ENCODE peak calls at places on chromosome 12, in five cellular contexts. U is mesenchymal stem cell, V is tibial nerve, L is aorta, G is mammary epithelial cell. X is an unnamed sample.

GRCh38 chr12:60148831-60149230 is 553.0 kb downstream of the SLC16A7 start:
- DNase-seq in U (peak; percentile 58), V (no peak), L (no peak), G (peak; percentile 92), X (no peak)

GRCh38 chr12:116426391-116427136 is 132.6 kb upstream of the MAP1LC3B2 start:
- DNase-seq in U (peak; percentile 97), V (peak; percentile 24), L (peak; percentile 86), G (peak; percentile 91), X (no peak)

GRCh38 chr12:105369014-105369413 is 38.5 kb downstream of the C12orf75 start:
- DNase-seq in U (peak; percentile 48), V (no peak), L (no peak), G (peak; percentile 45), X (no peak)

GRCh38 chr12:69392146-69392928 is 32.8 kb downstream of the YEATS4 start:
- DNase-seq in U (no peak), V (no peak), L (no peak), G (peak; percentile 14), X (no peak)

GRCh38 chr12:103697912-103698751 is 111.1 kb downstream of the STAB2 start:
- DNase-seq in U (no peak), V (no peak), L (no peak), G (no peak), X (no peak)

GRCh38 chr12:4045433-4045760 is 172.2 kb upstream of the PARP11 start:
- DNase-seq in U (no peak), V (no peak), L (no peak), G (no peak), X (no peak)

GRCh38 chr12:95859947-95860850 is 1.4 kb downstream of the SNRPF start:
- DNase-seq in U (no peak), V (no peak), L (no peak), G (peak; percentile 4), X (no peak)

GRCh38 chr12:25694072-25694471 is 141.0 kb upstream of the LMNTD1 start:
- DNase-seq in U (peak; percentile 95), V (peak; percentile 38), L (no peak), G (peak; percentile 96), X (no peak)

GRCh38 chr12:89636776-89637160 is 71.9 kb downstream of the ATP2B1 start:
- DNase-seq in U (no peak), V (no peak), L (no peak), G (peak; percentile 7), X (no peak)

GRCh38 chr12:88802307-88802706 is 222.0 kb upstream of the KITLG start:
- DNase-seq in U (no peak), V (no peak), L (no peak), G (no peak), X (no peak)

GRCh38 chr12:15978431-15978950 is 67.4 kb downstream of the DERA start:
- DNase-seq in U (peak; percentile 55), V (no peak), L (no peak), G (peak; percentile 19), X (no peak)
- H3K27ac ChIP-seq in U (peak overlapping the region; percentile 97), V (no peak overlapping the region), L (no peak overlapping the region), G (no peak overlapping the region), X (no peak overlapping the region)

GRCh38 chr12:49645151-49646039 is 22.0 kb downstream of the PRPF40B start:
- DNase-seq in U (no peak), V (no peak), L (no peak), G (no peak), X (no peak)
- H3K36me3 ChIP-seq in U (peaks cover 87% of the 10 kb centered on the region), V (peaks cover under 1% of the 10 kb centered on the region), L (peaks cover 8% of the 10 kb centered on the region), G (peaks cover 3% of the 10 kb centered on the region), X (no peaks in the 10 kb centered on the region)

GRCh38 chr12:100987552-100988277 is 193.1 kb downstream of the ANO4 start:
- DNase-seq in U (peak; percentile 60), V (no peak), L (peak; percentile 59), G (peak; percentile 48), X (peak; percentile 75)
- H3K27ac ChIP-seq in U (peak overlapping the region; percentile 12), V (no peak overlapping the region), L (no peak overlapping the region), G (no peak overlapping the region), X (no peak overlapping the region)

GRCh38 chr12:54404061-54405004 is 14.7 kb downstream of the ITGA5 start:
- DNase-seq in U (peak; percentile 72), V (no peak), L (peak; percentile 55), G (no peak), X (peak; percentile 91)

GRCh38 chr12:54401127-54401526 is 16.6 kb upstream of the ZNF385A start:
- DNase-seq in U (no peak), V (no peak), L (no peak), G (no peak), X (peak; percentile 57)

GRCh38 chr12:54405573-54405972 is 13.5 kb downstream of the ITGA5 start:
- DNase-seq in U (no peak), V (no peak), L (peak; percentile 32), G (no peak), X (no peak)

GRCh38 chr12:54407183-54407905 is 11.7 kb downstream of the ITGA5 start:
- DNase-seq in U (no peak), V (no peak), L (no peak), G (no peak), X (no peak)

DNA sequence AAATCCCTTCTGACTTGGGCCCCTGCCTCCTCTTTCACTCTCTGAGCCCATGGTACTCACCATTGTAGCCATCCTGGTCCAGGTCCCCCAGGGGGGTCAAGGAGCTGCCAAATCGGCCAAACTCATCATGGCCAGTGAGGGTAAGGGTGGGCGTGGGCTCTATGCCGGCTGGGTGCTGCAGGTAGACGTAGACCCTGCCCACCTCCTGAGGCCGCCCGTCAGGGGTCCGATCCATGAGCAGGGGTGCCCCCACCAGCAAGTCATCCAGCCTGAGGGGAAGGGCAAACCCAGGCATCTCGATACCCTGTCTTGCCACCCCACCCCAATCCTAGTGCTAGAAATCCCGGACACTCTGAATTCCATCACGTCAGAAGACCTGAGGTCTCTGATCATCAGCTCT is 14.0 kb downstream of the ITGA5 start:
- DNase-seq in U (no peak), V (no peak), L (peak; percentile 43), G (no peak), X (no peak)
- H3K36me3 ChIP-seq in U (peaks cover 83% of the 10 kb centered on the region), V (no peaks in the 10 kb centered on the region), L (peaks cover 31% of the 10 kb centered on the region), G (peaks cover 73% of the 10 kb centered on the region), X (no peaks in the 10 kb centered on the region)

GRCh38 chr12:110575326-110575725 is 7.8 kb downstream of the PPTC7 start:
- DNase-seq in U (no peak), V (no peak), L (no peak), G (no peak), X (no peak)
- H3K27ac ChIP-seq in U (no peak overlapping the region), V (no peak overlapping the region), L (no peak overlapping the region), G (peak overlapping the region; percentile 100), X (no peak overlapping the region)

DNA sequence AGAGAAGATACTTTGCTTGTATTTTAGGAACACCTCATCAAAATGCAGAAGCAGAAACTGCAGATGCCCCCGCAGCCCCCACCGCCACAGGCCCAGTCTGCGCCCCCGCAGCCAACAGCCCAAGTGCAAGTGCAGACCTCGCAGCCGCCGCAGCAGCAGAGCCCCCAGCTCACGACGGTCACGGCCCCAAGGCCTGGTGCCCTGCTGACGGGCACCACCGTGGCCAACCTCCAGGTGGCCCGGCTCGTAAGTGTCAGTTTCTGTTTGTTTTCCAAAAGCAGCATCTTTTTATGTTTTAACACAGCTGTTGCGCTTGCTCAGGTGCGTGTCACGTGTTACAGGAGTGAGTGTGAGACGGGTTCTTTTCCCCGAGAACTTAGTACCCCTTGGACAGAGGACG is 79.5 kb downstream of the DDX51 start:
- DNase-seq in U (no peak), V (no peak), L (no peak), G (no peak), X (no peak)
- H3K36me3 ChIP-seq in U (peaks cover 88% of the 10 kb centered on the region), V (peaks cover 3% of the 10 kb centered on the region), L (peaks cover 13% of the 10 kb centered on the region), G (peaks cover 3% of the 10 kb centered on the region), X (no peaks in the 10 kb centered on the region)

GRCh38 chr12:110534811-110535210 is 32.7 kb downstream of the RAD9B start:
- DNase-seq in U (no peak), V (no peak), L (no peak), G (no peak), X (no peak)
- H3K27ac ChIP-seq in U (no peak overlapping the region), V (no peak overlapping the region), L (no peak overlapping the region), G (no peak overlapping the region), X (peak overlapping the region; percentile 94)

GRCh38 chr12:47411961-47412360 is 293.9 kb downstream of the RPAP3 start:
- DNase-seq in U (no peak), V (no peak), L (no peak), G (no peak), X (no peak)
- H3K36me3 ChIP-seq in U (no peaks in the 10 kb centered on the region), V (no peaks in the 10 kb centered on the region), L (no peaks in the 10 kb centered on the region), G (no peaks in the 10 kb centered on the region), X (no peaks in the 10 kb centered on the region)

DNA sequence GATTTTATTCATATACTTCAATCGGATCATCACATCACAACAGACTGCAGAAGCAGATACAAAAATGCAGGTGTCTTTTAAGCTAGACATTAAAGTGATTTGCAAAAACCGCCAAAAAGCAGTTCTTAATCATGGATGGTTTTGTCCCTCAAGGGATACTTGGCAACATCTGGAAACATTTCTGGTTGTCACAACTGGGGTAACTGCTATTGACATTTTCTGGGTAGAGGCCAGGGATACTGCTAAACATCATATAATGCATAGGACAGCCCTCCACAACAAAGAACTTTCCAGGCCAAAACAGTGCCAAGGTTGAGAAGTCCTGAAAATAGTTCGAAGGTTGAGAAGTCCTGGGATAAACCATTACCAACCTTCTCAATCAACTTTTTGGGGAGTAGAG is 101.8 kb upstream of the BBS10 start:
- DNase-seq in U (no peak), V (no peak), L (no peak), G (no peak), X (no peak)
- H3K27ac ChIP-seq in U (peak overlapping the region; percentile 20), V (no peak overlapping the region), L (no peak overlapping the region), G (no peak overlapping the region), X (no peak overlapping the region)

DNA sequence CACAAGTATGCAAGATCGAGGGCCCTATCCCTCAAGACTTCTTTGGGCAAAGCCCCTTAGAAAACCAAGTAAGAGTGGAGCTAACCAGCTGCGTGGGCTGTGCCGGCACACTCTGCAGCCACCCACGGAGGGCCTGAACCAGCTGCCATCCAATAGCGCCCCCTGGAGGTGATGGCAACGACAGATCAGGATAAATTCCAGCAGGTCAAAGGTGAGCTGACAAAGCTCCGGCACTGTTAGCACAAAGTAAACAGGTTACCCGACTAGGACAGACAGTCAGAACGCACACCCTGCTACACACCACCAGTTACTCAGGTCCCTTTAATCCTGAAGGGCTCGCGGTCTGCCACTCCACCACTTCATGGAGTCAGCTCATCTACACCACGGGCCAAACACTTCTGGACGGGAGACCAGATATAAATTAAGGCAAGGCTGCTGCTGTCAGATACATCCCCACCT is 4.9 kb downstream of the ZBTB39 start:
- DNase-seq in U (peak; percentile 76), V (no peak), L (peak; percentile 69), G (peak; percentile 20), X (peak; percentile 86)
- H3K36me3 ChIP-seq in U (peaks cover 41% of the 10 kb centered on the region), V (no peaks in the 10 kb centered on the region), L (peaks cover 5% of the 10 kb centered on the region), G (peaks cover 9% of the 10 kb centered on the region), X (peaks cover 23% of the 10 kb centered on the region)

X was measured in Karpas-422.